ENCODE peak calls at places on chromosomes 12 and 14, in six cellular contexts. O is IMR-90, C is H9, H is neuronal stem cell, I is mesenchymal stem cell, Q is H1. S is an unnamed sample.

GRCh38 chr12:117680311-117680710 is 288.5 kb downstream of the KSR2 start:
- DNase-seq in Q (no peak), O (no peak), I (peak), H (no peak), C (no peak), S (peak)

GRCh38 chr12:48815281-48816110 is 2.8 kb upstream of the CACNB3 start:
- DNase-seq in H (peak), O (peak), C (peak), I (peak), Q (no peak), S (peak)

GRCh38 chr14:58283730-58284129 is 14.6 kb upstream of the ARID4A start:
- DNase-seq in I (no peak), Q (no peak), C (no peak), H (no peak), O (no peak), S (no peak)

GRCh38 chr12:21980544-21980943 is 39.3 kb upstream of the ABCC9 start:
- DNase-seq in O (peak), C (no peak), I (no peak), Q (no peak), H (no peak), S (no peak)

GRCh38 chr14:77603654-77604270 is 12.7 kb downstream of the SPTLC2 start:
- DNase-seq in Q (no peak), C (no peak), I (peak), O (no peak), H (no peak), S (peak)

GRCh38 chr12:96308881-96309280 is 91.4 kb downstream of the CDK17 start:
- DNase-seq in C (no peak), Q (no peak), I (peak), O (peak), H (no peak), S (no peak)

GRCh38 chr12:92928431-92928961 is 599 bp downstream of the EEA1 start:
- DNase-seq in I (peak), Q (no peak), O (no peak), H (no peak), C (no peak), S (no peak)

GRCh38 chr14:24178399-24179178 is 6.7 kb downstream of the REC8 start:
- DNase-seq in I (no peak), Q (no peak), O (no peak), H (no peak), C (no peak), S (no peak)

GRCh38 chr14:65412881-65413738 is 580 bp downstream of the FUT8 start:
- DNase-seq in H (peak), O (peak), Q (no peak), I (peak), C (peak), S (peak)

GRCh38 chr14:55423969-55424368 is 12.3 kb upstream of the ATG14 start:
- DNase-seq in H (no peak), Q (no peak), I (no peak), O (no peak), C (no peak), S (no peak)

GRCh38 chr12:131067993-131068942 is 114.6 kb downstream of the ADGRD1 start:
- DNase-seq in I (no peak), Q (no peak), C (peak), H (no peak), O (no peak), S (no peak)

GRCh38 chr14:101194356-101195308 is 291.1 kb upstream of the RTL1 start:
- DNase-seq in C (peak), Q (no peak), I (no peak), O (no peak), H (no peak), S (no peak)

GRCh38 chr12:112906712-112907414 is at the start of gene OAS1:
- DNase-seq in C (no peak), H (no peak), I (peak), O (peak), Q (no peak), S (peak)

GRCh38 chr12:26431211-26431610 is 235.8 kb downstream of the SSPN start:
- DNase-seq in C (no peak), I (no peak), O (no peak), Q (no peak), H (no peak), S (peak)

GRCh38 chr14:30227871-30228270 is 300.2 kb upstream of the PRKD1 start:
- DNase-seq in I (peak), H (no peak), O (peak), C (no peak), Q (no peak), S (peak)

GRCh38 chr14:91230363-91231035 is 14.0 kb downstream of the GPR68 start:
- DNase-seq in H (no peak), C (no peak), Q (no peak), I (no peak), O (peak), S (no peak)

GRCh38 chr12:75635606-75636444 is 124.4 kb upstream of the KRR1 start:
- DNase-seq in O (peak), I (peak), C (no peak), Q (no peak), H (no peak), S (no peak)

GRCh38 chr12:102961488-102961801 is 4.0 kb downstream of the ASCL1 start:
- DNase-seq in O (no peak), I (no peak), Q (no peak), C (no peak), H (no peak), S (no peak)

GRCh38 chr12:64411427-64411826 is 7.2 kb downstream of the XPOT start:
- DNase-seq in O (no peak), C (no peak), H (no peak), Q (no peak), I (no peak), S (no peak)

GRCh38 chr12:93704122-93704521 is 26.9 kb downstream of the CRADD start:
- DNase-seq in O (no peak), C (no peak), H (no peak), Q (no peak), I (no peak), S (no peak)

GRCh38 chr12:21169878-21170472 is 39.0 kb downstream of the SLCO1B1 start:
- DNase-seq in C (peak), O (peak), I (peak), H (peak), Q (peak), S (peak)

GRCh38 chr12:15131462-15131861 is 89.8 kb downstream of the RERG start:
- DNase-seq in H (no peak), Q (no peak), I (peak), O (peak), C (no peak), S (no peak)

GRCh38 chr14:63249112-63249511 is 44.9 kb downstream of the RHOJ start:
- DNase-seq in H (no peak), I (no peak), C (no peak), Q (no peak), O (peak), S (no peak)

GRCh38 chr12:25041006-25041741 is 92.3 kb upstream of the BCAT1 start:
- DNase-seq in I (no peak), Q (no peak), H (no peak), O (no peak), C (no peak), S (no peak)

GRCh38 chr14:90109858-90110257 is 48.1 kb downstream of the KCNK13 start:
- DNase-seq in I (no peak), O (no peak), Q (peak), C (peak), H (no peak), S (peak)

GRCh38 chr12:95218852-95219171 is 1.2 kb downstream of the VEZT start:
- DNase-seq in C (no peak), I (peak), H (no peak), O (no peak), Q (no peak), S (no peak)

GRCh38 chr14:51545396-51545795 is 106.3 kb upstream of the FRMD6 start:
- DNase-seq in Q (no peak), I (no peak), O (no peak), H (no peak), C (no peak), S (no peak)
- H4K8ac ChIP-seq in Q (no peak), I (no peak), O (no peak), H (no peak), C (no peak), S (no peak)

DNA sequence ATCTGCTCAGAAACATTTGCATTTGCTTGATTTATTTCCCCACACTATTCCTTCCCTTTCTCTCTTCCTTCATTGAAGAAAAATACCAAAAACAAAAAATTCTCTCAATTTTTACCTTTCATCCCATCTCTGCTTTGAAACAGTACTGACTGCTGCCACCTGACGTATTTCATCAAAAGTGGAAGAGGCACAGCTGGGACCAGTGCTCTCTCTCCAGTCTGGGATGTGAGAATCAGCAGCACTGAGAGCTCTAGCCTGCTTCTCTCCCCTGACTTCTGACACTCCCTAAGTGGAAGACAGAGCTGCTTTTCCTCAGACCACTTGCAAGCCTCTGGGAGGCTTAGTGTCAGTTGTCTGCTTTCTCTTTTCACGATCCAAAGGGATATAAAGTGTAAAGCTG is 36.9 kb downstream of the TTLL5 start:
- DNase-seq in O (no peak), H (no peak), Q (no peak), C (no peak), I (no peak), S (no peak)
- H2AFZ ChIP-seq in O (no peak), H (no peak), Q (no peak), C (no peak), I (no peak), S (no peak)

GRCh38 chr12:126033746-126034145 is 968.5 kb downstream of the AACS start:
- DNase-seq in H (no peak), O (no peak), I (no peak), C (no peak), Q (no peak), S (peak)

GRCh38 chr12:126040307-126040706 is 975.1 kb downstream of the AACS start:
- DNase-seq in O (no peak), I (no peak), Q (no peak), H (no peak), C (no peak), S (no peak)

GRCh38 chr12:126038434-126038833 is 973.2 kb downstream of the AACS start:
- DNase-seq in C (no peak), H (no peak), Q (no peak), I (no peak), O (no peak), S (no peak)

GRCh38 chr12:126030573-126030972 is 965.3 kb downstream of the AACS start:
- DNase-seq in H (no peak), C (no peak), Q (no peak), O (no peak), I (no peak), S (no peak)

GRCh38 chr12:126036348-126036747 is 971.1 kb downstream of the AACS start:
- DNase-seq in H (no peak), Q (no peak), C (no peak), O (no peak), I (no peak), S (no peak)
- H4K8ac ChIP-seq in H (no peak), Q (no peak), C (no peak), O (no peak), I (no peak), S (no peak)

GRCh38 chr14:99850705-99851104 is 57.5 kb downstream of the EML1 start:
- DNase-seq in Q (no peak), H (no peak), I (peak), C (no peak), O (peak), S (no peak)
- H2AFZ ChIP-seq in Q (no peak), H (no peak), I (no peak), C (no peak), O (no peak), S (no peak)

DNA sequence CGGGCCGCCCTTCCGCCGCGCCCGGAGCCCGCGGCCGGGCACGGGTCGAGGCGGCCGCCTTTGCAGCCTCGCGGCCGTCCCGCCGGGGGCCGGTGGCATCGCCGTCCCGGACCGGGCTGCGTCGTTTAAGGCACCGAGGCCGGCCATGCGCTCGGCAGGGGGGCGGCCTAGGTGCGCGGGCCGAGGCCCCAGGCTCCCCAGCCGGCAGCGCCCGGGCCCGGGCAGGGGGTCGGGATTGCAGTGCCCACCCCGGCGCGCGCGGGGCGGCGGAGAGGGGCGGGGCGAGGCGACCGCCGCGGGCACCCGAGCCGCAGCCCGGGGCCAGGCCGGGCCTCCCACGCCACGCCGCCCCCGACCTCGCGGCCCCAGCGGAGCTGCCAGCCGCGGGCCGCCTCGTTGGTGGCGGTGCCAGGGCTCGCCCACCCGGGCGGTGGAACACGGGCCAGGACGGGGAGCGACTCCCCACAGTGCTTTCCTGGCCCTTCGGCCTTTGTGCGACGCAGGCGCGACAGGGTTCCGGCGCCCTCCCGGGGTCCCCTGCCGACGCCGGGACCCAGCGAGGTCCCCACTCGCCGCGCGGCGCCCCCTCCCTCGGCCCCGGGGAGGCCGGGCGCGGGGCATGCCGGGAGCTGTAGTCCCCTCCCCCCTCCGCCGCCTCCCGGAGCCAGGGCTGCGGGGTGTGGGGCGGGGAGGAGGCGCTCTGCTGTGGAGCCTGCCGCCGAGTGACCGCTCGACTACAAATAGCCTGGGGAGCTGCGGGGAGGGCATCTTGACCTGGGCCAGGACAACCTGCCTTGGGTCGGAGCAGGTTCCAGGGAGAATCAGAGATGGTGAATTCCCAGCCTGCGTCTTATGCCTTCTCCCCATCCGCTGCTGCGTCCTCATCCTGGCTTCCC is 769 bp downstream of the FKBP4 start:
- DNase-seq in H (peak), O (peak), I (peak), Q (no peak), C (peak), S (peak)
- H4K8ac ChIP-seq in H (no peak), O (peak), I (peak), Q (peak), C (no peak), S (peak)